ENCODE peak calls at places on chromosomes 16 and 17, in five cellular contexts. E is effector CD8-positive, alpha-beta T cell; P is activated naive CD4-positive, alpha-beta T cell treated with Interleukin-2 at 50 U/mL for 16 hours; W is right atrium auricular region; D is stimulated activated CD4-positive, alpha-beta T cell treated with anti-CD3 and anti-CD28 coated beads, Interleukin-1b, Interleukin-23, amount 100 ng/mL, for 24 hours. Z is an unnamed sample.

GRCh38 chr16:50021509-50021908 is 3.5 kb upstream of the CNEP1R1 start:
- DNase-seq in E (no peak), D (no peak), P (no peak), W (no peak), Z (no peak)

GRCh38 chr17:80637286-80637703 is 92.7 kb downstream of the RPTOR start:
- DNase-seq in D (no peak), E (no peak), P (no peak), W (no peak), Z (no peak)

GRCh38 chr17:8832711-8833352 is 33.7 kb upstream of the MFSD6L start:
- DNase-seq in P (peak), W (no peak), E (no peak), D (no peak), Z (no peak)

GRCh38 chr17:73770115-73770848 is 126.0 kb upstream of the SDK2 start:
- DNase-seq in W (peak), E (no peak), P (no peak), D (no peak), Z (no peak)

GRCh38 chr17:31562447-31562846 is 171.0 kb downstream of the RAB11FIP4 start:
- DNase-seq in W (no peak), E (no peak), D (no peak), P (no peak), Z (no peak)

GRCh38 chr17:70503449-70503848 is 334.1 kb downstream of the KCNJ2 start:
- DNase-seq in E (no peak), D (no peak), P (no peak), W (no peak), Z (no peak)

GRCh38 chr16:75532142-75532765 is 3.7 kb downstream of the CHST5 start:
- DNase-seq in W (no peak), E (no peak), D (no peak), P (no peak), Z (no peak)

GRCh38 chr17:74536890-74537289 is 5.6 kb upstream of the CD300LB start:
- DNase-seq in W (no peak), E (no peak), P (no peak), D (no peak), Z (no peak)

GRCh38 chr17:3447625-3448024 is 14.0 kb upstream of the OR1E2 start:
- DNase-seq in D (no peak), W (no peak), P (no peak), E (no peak), Z (no peak)

GRCh38 chr16:88789593-88789992 is 4.6 kb upstream of the PIEZO1 start:
- DNase-seq in E (no peak), D (no peak), P (no peak), W (no peak), Z (no peak)

GRCh38 chr16:20740007-20740883 is 1.4 kb downstream of the THUMPD1 start:
- DNase-seq in E (no peak), D (no peak), W (no peak), P (peak), Z (no peak)

GRCh38 chr17:35449371-35449931 is 885 bp upstream of the SLFN13 start:
- DNase-seq in P (no peak), W (peak), E (no peak), D (no peak), Z (no peak)

Z was measured in activated CD4-positive, CD25-positive, alpha-beta regulatory T cell.